ENCODE peak calls at places on chromosome 5, in five cellular contexts. Q is HepG2, L is heart right ventricle, E is fibroblast of lung, N is endodermal cell. C is an unnamed sample.

GRCh38 chr5:45454114-45454513 is 242.1 kb downstream of the HCN1 start:
- DNase-seq in L (peak), N (peak), E (no peak), Q (no peak), C (peak)

GRCh38 chr5:963673-964531 is 44.7 kb upstream of the NKD2 start:
- DNase-seq in N (no peak), E (peak), L (peak), Q (no peak), C (peak)

GRCh38 chr5:171975877-171976667 is 30.4 kb downstream of the FBXW11 start:
- DNase-seq in N (no peak), E (no peak), L (no peak), Q (no peak), C (no peak)

GRCh38 chr5:149724884-149725283 is 5.2 kb upstream of the PPARGC1B start:
- DNase-seq in E (no peak), Q (no peak), N (no peak), L (no peak), C (peak)

GRCh38 chr5:90093931-90094485 is 315.5 kb downstream of the CETN3 start:
- DNase-seq in Q (no peak), N (no peak), E (no peak), L (no peak), C (no peak)

GRCh38 chr5:74638776-74639537 is 1.6 kb downstream of the ENC1 start:
- DNase-seq in Q (no peak), N (no peak), L (no peak), E (peak), C (peak)

GRCh38 chr5:26329562-26330189 is 708.7 kb downstream of the CDH9 start:
- DNase-seq in E (no peak), Q (no peak), L (no peak), N (no peak), C (peak)

GRCh38 chr5:123265551-123265950 is 157.7 kb downstream of the CEP120 start:
- DNase-seq in Q (no peak), L (no peak), N (no peak), E (no peak), C (peak)

GRCh38 chr5:150492621-150493020 is 15.3 kb upstream of the NDST1 start:
- DNase-seq in N (no peak), L (no peak), Q (no peak), E (peak), C (peak)

GRCh38 chr5:148033138-148033537 is 30.6 kb upstream of the SPINK5 start:
- DNase-seq in L (no peak), E (no peak), N (no peak), Q (no peak), C (no peak)

GRCh38 chr5:88944751-88945507 is 61.9 kb upstream of the MEF2C start:
- DNase-seq in L (no peak), E (peak), N (no peak), Q (no peak), C (peak)

GRCh38 chr5:33994845-33995244 is 10.4 kb upstream of the SLC45A2 start:
- DNase-seq in N (no peak), E (peak), L (no peak), Q (no peak), C (peak)

GRCh38 chr5:61632064-61632463 is 300.0 kb downstream of the ZSWIM6 start:
- DNase-seq in E (no peak), Q (no peak), L (no peak), N (no peak), C (no peak)

GRCh38 chr5:14579246-14579645 is 2.3 kb upstream of the OTULINL start:
- DNase-seq in Q (no peak), L (no peak), N (no peak), E (no peak), C (no peak)

GRCh38 chr5:137214446-137215189 is 284.5 kb downstream of the SPOCK1 start:
- DNase-seq in E (no peak), N (no peak), Q (peak), L (no peak), C (no peak)

GRCh38 chr5:180343110-180343845 is 9.9 kb downstream of the GFPT2 start:
- DNase-seq in E (peak), Q (no peak), N (peak), L (no peak), C (peak)

GRCh38 chr5:59036274-59036961 is 453.5 kb downstream of the RAB3C start:
- DNase-seq in E (peak), L (no peak), Q (no peak), N (no peak), C (peak)

GRCh38 chr5:150211156-150212030 is 21.5 kb downstream of the SLC6A7 start:
- DNase-seq in L (no peak), E (no peak), N (peak), Q (no peak), C (no peak)

GRCh38 chr5:10307206-10308148 is at the start of gene CMBL:
- DNase-seq in L (peak), N (peak), E (peak), Q (peak), C (peak)
- H3K4me3 ChIP-seq in L (peak), N (peak), E (peak), Q (peak), C (peak)

GRCh38 chr5:79109527-79110492 is 1.8 kb upstream of the BHMT start:
- DNase-seq in N (peak), L (no peak), Q (peak), E (no peak), C (no peak)
- TF ChIP-seq CTCF in N (peak), L (peak), Q (peak), E (peak), C (peak)

GRCh38 chr5:67173959-67174358 is 22.6 kb downstream of the CD180 start:
- DNase-seq in L (no peak), E (no peak), Q (no peak), N (no peak), C (no peak)

GRCh38 chr5:67179695-67180302 is 16.8 kb downstream of the CD180 start:
- DNase-seq in N (no peak), Q (no peak), E (no peak), L (no peak), C (no peak)

GRCh38 chr5:67181648-67182218 is 14.9 kb downstream of the CD180 start:
- DNase-seq in Q (no peak), L (no peak), N (peak), E (no peak), C (no peak)

GRCh38 chr5:67178085-67178484 is 18.5 kb downstream of the CD180 start:
- DNase-seq in N (no peak), L (no peak), Q (no peak), E (no peak), C (peak)

GRCh38 chr5:67176931-67177330 is 19.7 kb downstream of the CD180 start:
- DNase-seq in N (no peak), E (no peak), Q (no peak), L (no peak), C (no peak)
- H3K4me3 ChIP-seq in N (no peak), E (no peak), Q (no peak), L (no peak), C (no peak)

GRCh38 chr5:37774912-37775483 is 64.8 kb downstream of the GDNF start:
- DNase-seq in N (peak), L (no peak), E (peak), Q (peak), C (peak)
- TF ChIP-seq CTCF in N (peak), L (no peak), E (peak), Q (peak), C (peak)

GRCh38 chr5:40078907-40079575 is 600.7 kb upstream of the PTGER4 start:
- DNase-seq in Q (no peak), N (no peak), E (no peak), L (no peak), C (no peak)
- H3K4me3 ChIP-seq in Q (no peak), N (no peak), E (no peak), L (no peak), C (no peak)

GRCh38 chr5:122035913-122036312 is 42.1 kb downstream of the LOX start:
- DNase-seq in E (no peak), N (no peak), Q (no peak), L (no peak), C (no peak)

GRCh38 chr5:122029818-122030217 is 48.2 kb downstream of the LOX start:
- DNase-seq in E (no peak), Q (no peak), L (no peak), N (no peak), C (no peak)

DNA sequence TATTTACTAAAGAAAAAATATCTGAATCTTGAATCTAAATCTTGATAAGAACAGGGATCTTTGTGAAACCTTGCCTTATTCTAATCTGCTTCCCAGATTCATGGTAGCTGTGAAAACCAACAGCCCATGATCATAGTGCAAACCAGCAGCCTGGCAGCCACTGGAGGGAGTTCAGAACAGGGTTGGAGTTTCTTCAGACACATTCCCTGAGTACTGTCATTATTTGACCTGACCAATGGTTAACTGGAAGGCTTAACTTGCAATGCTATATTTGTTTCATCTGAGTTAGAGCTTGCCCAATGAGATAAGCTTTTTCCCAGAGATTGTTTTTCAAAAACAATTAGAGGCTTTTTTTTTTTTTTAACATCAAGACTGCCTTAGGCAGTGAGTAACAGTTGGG is 47.8 kb downstream of the LOX start:
- DNase-seq in E (no peak), N (peak), L (no peak), Q (peak), C (no peak)
- TF ChIP-seq CTCF in E (no peak), N (peak), L (no peak), Q (peak), C (peak)

GRCh38 chr5:116455061-116455460 is 119.6 kb downstream of the SEMA6A start:
- DNase-seq in Q (no peak), N (no peak), L (no peak), E (no peak), C (peak)
- H3K4me3 ChIP-seq in Q (no peak), N (no peak), L (no peak), E (no peak), C (no peak)

GRCh38 chr5:157378509-157378908 is 81.5 kb upstream of the NIPAL4 start:
- DNase-seq in Q (no peak), L (no peak), E (no peak), N (peak), C (no peak)
- TF ChIP-seq CTCF in Q (peak), L (no peak), E (no peak), N (no peak), C (no peak)

C was measured in fibroblast of mammary gland.